ENCODE peak calls at places on chromosomes 6 and 20, in six cellular contexts. H is transverse colon; L is CD4-positive, alpha-beta memory T cell; W is uterus; Q is fibroblast of lung; T is HepG2. V is an unnamed sample.

GRCh38 chr6:99559056-99559455 is 9.4 kb downstream of the CCNC start:
- DNase-seq in H (no peak), L (no peak), W (no peak), Q (no peak), T (no peak), V (no peak)

GRCh38 chr20:45944151-45944964 is 9.9 kb downstream of the PCIF1 start:
- DNase-seq in H (no peak), L (no peak), W (no peak), Q (peak; percentile 76), T (no peak), V (no peak)

GRCh38 chr6:134774244-134774643 is 175.7 kb downstream of the ALDH8A1 start:
- DNase-seq in H (no peak), L (no peak), W (no peak), Q (peak; percentile 85), T (no peak), V (no peak)

GRCh38 chr6:166221636-166222035 is 54.0 kb upstream of the TBXT start:
- DNase-seq in H (no peak), L (no peak), W (no peak), Q (no peak), T (no peak), V (no peak)

GRCh38 chr6:149032318-149032598 is 285.3 kb upstream of the TAB2 start:
- DNase-seq in H (no peak), L (no peak), W (no peak), Q (no peak), T (no peak), V (no peak)

GRCh38 chr6:118598324-118598723 is 50.2 kb downstream of the PLN start:
- DNase-seq in H (no peak), L (no peak), W (no peak), Q (no peak), T (no peak), V (no peak)

GRCh38 chr6:131966443-131966842 is 15.3 kb upstream of the CCN2 start:
- DNase-seq in H (no peak), L (no peak), W (no peak), Q (peak; percentile 91), T (no peak), V (peak; percentile 84)

GRCh38 chr20:59324441-59324840 is 24.0 kb downstream of the EDN3 start:
- DNase-seq in H (no peak), L (no peak), W (no peak), Q (no peak), T (no peak), V (peak; percentile 80)

GRCh38 chr6:170101281-170102035 is 189.4 kb downstream of the DLL1 start:
- DNase-seq in H (peak; percentile 2), L (no peak), W (no peak), Q (no peak), T (no peak), V (no peak)

GRCh38 chr20:47357296-47358051 is 975 bp upstream of the ZMYND8 start:
- DNase-seq in H (peak; percentile 94), L (peak; percentile 67), W (peak; percentile 90), Q (peak; percentile 90), T (peak; percentile 100), V (peak; percentile 98)

GRCh38 chr20:40561187-40561586 is 127.8 kb downstream of the MAFB start:
- DNase-seq in H (no peak), L (no peak), W (no peak), Q (no peak), T (no peak), V (no peak)

GRCh38 chr20:16942702-16943101 is 194.5 kb downstream of the OTOR start:
- DNase-seq in H (no peak), L (no peak), W (no peak), Q (peak; percentile 66), T (peak; percentile 13), V (no peak)

DNA sequence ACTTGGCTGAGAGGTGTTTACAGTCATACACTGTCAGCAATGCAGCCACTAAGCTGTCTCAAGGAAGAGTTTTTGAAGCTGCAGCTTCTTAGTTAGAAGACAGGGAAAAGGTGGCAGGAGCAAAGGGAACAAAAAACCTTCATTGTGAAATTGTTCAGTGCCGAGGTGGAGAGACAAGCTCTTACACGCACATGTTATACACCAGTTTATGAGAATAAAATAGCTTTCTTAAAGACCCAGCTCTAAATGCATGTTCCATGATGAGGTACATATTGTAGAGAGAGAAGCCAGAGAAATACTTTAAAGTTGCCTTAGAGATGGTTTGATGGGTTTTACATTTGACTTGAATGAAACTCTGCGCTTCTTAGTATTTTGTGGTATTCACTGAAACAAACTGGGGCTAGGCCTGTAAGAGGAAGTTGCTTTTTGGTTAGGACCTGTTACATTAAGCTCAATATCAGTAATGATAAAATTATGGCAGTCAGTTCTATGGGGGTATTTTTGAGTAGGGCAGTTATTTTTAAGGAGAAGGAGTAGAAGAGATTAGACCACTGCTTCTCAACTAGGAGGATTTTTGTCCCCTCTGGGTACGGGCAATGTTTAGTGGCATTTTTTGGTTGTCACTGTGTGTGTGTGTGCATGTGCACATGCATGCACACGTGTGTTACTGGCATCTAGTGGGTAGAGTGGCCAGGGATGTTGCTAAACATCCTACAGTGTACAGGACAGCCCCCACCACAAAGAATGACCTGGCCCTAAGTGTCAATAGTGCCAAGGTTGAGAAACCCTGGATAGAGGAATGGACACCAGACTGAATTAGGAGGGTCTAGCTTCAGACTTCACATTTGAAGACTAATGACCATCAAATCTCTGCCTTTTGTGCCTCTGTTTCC is 9.8 kb downstream of the NEDD9 start:
- DNase-seq in H (no peak), L (no peak), W (no peak), Q (no peak), T (no peak), V (no peak)
- H3K4me1 ChIP-seq in H (peaks cover 34% of the 10 kb centered on the region), L (peaks cover 56% of the 10 kb centered on the region), W (peaks cover 6% of the 10 kb centered on the region), Q (peaks cover 10% of the 10 kb centered on the region), T (peaks cover 100% of the 10 kb centered on the region), V (no peaks in the 10 kb centered on the region)

GRCh38 chr20:62564456-62565245 is 77.7 kb upstream of the SLCO4A1 start:
- DNase-seq in H (no peak), L (no peak), W (no peak), Q (no peak), T (no peak), V (no peak)
- H3K27me3 ChIP-seq in H (peaks cover 27% of the 10 kb centered on the region), L (peaks cover 4% of the 10 kb centered on the region), W (no peaks in the 10 kb centered on the region), Q (peaks cover 3% of the 10 kb centered on the region), T (peaks cover 99% of the 10 kb centered on the region), V (no peaks in the 10 kb centered on the region)

DNA sequence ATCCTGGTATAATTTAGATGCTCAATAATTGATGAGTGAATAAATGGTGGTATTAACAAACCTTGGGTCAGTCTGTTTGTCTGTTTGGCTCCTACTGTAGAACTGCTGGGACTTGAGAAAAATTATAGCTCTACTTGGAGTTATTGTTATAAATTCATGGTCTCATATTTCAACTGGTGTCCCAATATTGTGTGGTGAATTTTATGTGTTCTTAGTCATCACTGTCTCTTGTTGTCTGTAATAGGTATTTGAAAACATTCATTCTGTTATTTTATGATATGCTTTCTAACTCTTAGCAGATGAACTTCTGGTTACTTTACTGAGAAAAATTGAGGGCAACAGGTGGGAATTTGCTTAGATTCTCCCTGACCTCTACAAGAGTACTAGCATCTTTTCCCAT is 221.4 kb downstream of the CDKAL1 start:
- DNase-seq in H (no peak), L (no peak), W (no peak), Q (peak; percentile 19), T (no peak), V (no peak)
- H3K27ac ChIP-seq in H (no peak overlapping the region), L (no peak overlapping the region), W (no peak overlapping the region), Q (no peak overlapping the region), T (no peak overlapping the region), V (no peak overlapping the region)

DNA sequence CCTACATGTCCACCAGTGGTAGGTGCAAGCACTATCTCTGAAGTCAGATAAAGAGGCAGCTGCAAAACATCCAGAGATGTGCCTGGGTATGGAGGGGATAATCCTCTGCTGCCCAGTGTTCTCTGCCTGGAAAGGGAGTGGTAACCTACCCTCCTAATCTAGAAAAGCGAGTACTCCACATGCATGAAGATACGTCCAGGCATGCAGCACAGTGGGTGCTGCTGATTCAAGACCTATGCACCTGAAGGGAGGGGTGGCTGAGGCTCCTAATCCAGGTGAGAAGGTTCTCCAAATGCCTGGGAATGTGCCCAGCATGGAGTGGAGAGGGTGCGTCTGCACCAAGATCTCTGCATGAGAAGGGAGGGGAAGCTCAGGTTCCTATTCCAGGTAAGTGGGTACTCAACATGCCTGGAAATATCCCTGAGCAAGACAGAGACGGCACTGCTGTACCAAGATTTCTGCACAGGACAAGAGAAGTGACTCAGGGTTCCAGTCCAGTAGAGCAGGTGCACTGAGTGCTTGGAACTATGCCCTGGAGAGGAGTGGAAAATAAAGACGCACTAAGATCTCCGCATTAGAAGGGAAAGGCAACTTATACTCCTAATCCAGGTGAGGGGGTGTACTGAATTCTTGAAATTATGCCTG is 9.3 kb downstream of the CST4 start:
- DNase-seq in H (no peak), L (no peak), W (no peak), Q (no peak), T (no peak), V (no peak)
- H3K4me1 ChIP-seq in H (no peaks in the 10 kb centered on the region), L (no peaks in the 10 kb centered on the region), W (no peaks in the 10 kb centered on the region), Q (no peaks in the 10 kb centered on the region), T (no peaks in the 10 kb centered on the region), V (no peaks in the 10 kb centered on the region)

DNA sequence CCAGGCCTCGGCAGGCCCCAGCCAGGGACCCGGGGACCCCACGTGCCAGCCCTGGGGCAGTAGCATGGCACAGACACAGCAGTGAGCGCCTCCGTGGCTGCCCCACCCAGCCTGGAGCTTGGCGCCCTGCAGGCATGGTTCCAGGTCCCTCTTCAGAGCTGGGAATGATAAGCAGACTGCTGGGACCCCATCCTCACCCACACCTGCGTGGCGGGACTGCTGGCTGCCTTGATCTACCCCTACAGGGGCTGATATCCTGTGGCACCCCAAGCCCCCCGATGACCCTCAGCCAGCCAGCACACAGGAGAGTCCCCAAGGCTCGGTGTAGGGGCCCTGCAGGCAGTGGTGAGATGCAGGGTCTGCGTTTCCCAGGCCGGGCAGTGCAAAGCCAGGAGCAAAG is 47.1 kb downstream of the YTHDF1 start:
- DNase-seq in H (no peak), L (no peak), W (no peak), Q (no peak), T (no peak), V (no peak)
- H3K27me3 ChIP-seq in H (peaks cover 25% of the 10 kb centered on the region), L (peaks cover 2% of the 10 kb centered on the region), W (peaks cover 8% of the 10 kb centered on the region), Q (peaks cover 12% of the 10 kb centered on the region), T (peaks cover 93% of the 10 kb centered on the region), V (peaks cover 53% of the 10 kb centered on the region)

GRCh38 chr20:54268941-54269340 is 61.1 kb downstream of the PFDN4 start:
- DNase-seq in H (no peak), L (no peak), W (no peak), Q (no peak), T (peak; percentile 21), V (no peak)

GRCh38 chr20:54263266-54263665 is 55.4 kb downstream of the PFDN4 start:
- DNase-seq in H (no peak), L (no peak), W (no peak), Q (no peak), T (no peak), V (no peak)

GRCh38 chr20:54267510-54268003 is 59.7 kb downstream of the PFDN4 start:
- DNase-seq in H (no peak), L (no peak), W (no peak), Q (peak; percentile 65), T (peak; percentile 85), V (peak; percentile 22)

GRCh38 chr20:54266844-54267243 is 59.0 kb downstream of the PFDN4 start:
- DNase-seq in H (no peak), L (no peak), W (no peak), Q (no peak), T (no peak), V (no peak)
- H3K27ac ChIP-seq in H (no peak overlapping the region), L (no peak overlapping the region), W (no peak overlapping the region), Q (no peak overlapping the region), T (no peak overlapping the region), V (no peak overlapping the region)